ENCODE peak calls at places on chromosomes 13 and 19, in five cellular contexts. One of them, this sample, is unnamed.

GRCh38 chr19:21472507-21472906 is 32.9 kb upstream of the ZNF429 start:
- DNase-seq in activated CD4-positive, alpha-beta memory T cell treated with anti-CD3 and anti-CD28 coated beads, Interleukin-2, amount 10 ng/mL, durations not matched to agents 7 days and 5 days: no peak
- DNase-seq in naive B cell: no peak
- DNase-seq in T-helper 2 cell: no peak
- DNase-seq in NCI-H1436: no peak
- DNase-seq in this sample: no peak

GRCh38 chr13:26989261-26990007 is 182.2 kb downstream of the USP12 start:
- DNase-seq in activated CD4-positive, alpha-beta memory T cell treated with anti-CD3 and anti-CD28 coated beads, Interleukin-2, amount 10 ng/mL, durations not matched to agents 7 days and 5 days: no peak
- DNase-seq in naive B cell: no peak
- DNase-seq in NCI-H1436: no peak
- DNase-seq in T-helper 2 cell: no peak
- DNase-seq in this sample: no peak

GRCh38 chr13:87999141-87999765 is 328.1 kb downstream of the SLITRK5 start:
- DNase-seq in naive B cell: no peak
- DNase-seq in T-helper 2 cell: no peak
- DNase-seq in NCI-H1436: no peak
- DNase-seq in activated CD4-positive, alpha-beta memory T cell treated with anti-CD3 and anti-CD28 coated beads, Interleukin-2, amount 10 ng/mL, durations not matched to agents 7 days and 5 days: no peak
- DNase-seq in this sample: peak; percentile 26

GRCh38 chr13:34816543-34816942 is 125.5 kb upstream of the NBEA start:
- DNase-seq in NCI-H1436: no peak
- DNase-seq in T-helper 2 cell: no peak
- DNase-seq in naive B cell: no peak
- DNase-seq in activated CD4-positive, alpha-beta memory T cell treated with anti-CD3 and anti-CD28 coated beads, Interleukin-2, amount 10 ng/mL, durations not matched to agents 7 days and 5 days: no peak
- DNase-seq in this sample: peak; percentile 7

GRCh38 chr13:98549006-98549727 is 27.7 kb downstream of the STK24 start:
- DNase-seq in activated CD4-positive, alpha-beta memory T cell treated with anti-CD3 and anti-CD28 coated beads, Interleukin-2, amount 10 ng/mL, durations not matched to agents 7 days and 5 days: no peak
- DNase-seq in T-helper 2 cell: no peak
- DNase-seq in naive B cell: no peak
- DNase-seq in NCI-H1436: no peak
- DNase-seq in this sample: peak; percentile 90

GRCh38 chr13:35354882-35355281 is 121.6 kb downstream of the MAB21L1 start:
- DNase-seq in T-helper 2 cell: no peak
- DNase-seq in activated CD4-positive, alpha-beta memory T cell treated with anti-CD3 and anti-CD28 coated beads, Interleukin-2, amount 10 ng/mL, durations not matched to agents 7 days and 5 days: no peak
- DNase-seq in NCI-H1436: no peak
- DNase-seq in naive B cell: no peak
- DNase-seq in this sample: no peak

GRCh38 chr13:96034662-96035061 is 18.5 kb downstream of the UGGT2 start:
- DNase-seq in naive B cell: no peak
- DNase-seq in T-helper 2 cell: no peak
- DNase-seq in activated CD4-positive, alpha-beta memory T cell treated with anti-CD3 and anti-CD28 coated beads, Interleukin-2, amount 10 ng/mL, durations not matched to agents 7 days and 5 days: no peak
- DNase-seq in NCI-H1436: no peak
- DNase-seq in this sample: no peak

GRCh38 chr19:38478273-38478971 is 44.9 kb downstream of the RYR1 start:
- DNase-seq in activated CD4-positive, alpha-beta memory T cell treated with anti-CD3 and anti-CD28 coated beads, Interleukin-2, amount 10 ng/mL, durations not matched to agents 7 days and 5 days: peak; percentile 20
- DNase-seq in naive B cell: no peak
- DNase-seq in NCI-H1436: no peak
- DNase-seq in T-helper 2 cell: peak; percentile 56
- DNase-seq in this sample: peak; percentile 6

GRCh38 chr19:38401148-38401547 is 1.7 kb upstream of the FAM98C start:
- DNase-seq in activated CD4-positive, alpha-beta memory T cell treated with anti-CD3 and anti-CD28 coated beads, Interleukin-2, amount 10 ng/mL, durations not matched to agents 7 days and 5 days: no peak
- DNase-seq in NCI-H1436: no peak
- DNase-seq in T-helper 2 cell: no peak
- DNase-seq in naive B cell: no peak
- DNase-seq in this sample: peak; percentile 67

GRCh38 chr13:41268764-41269163 is 5.4 kb upstream of the MTRF1 start:
- DNase-seq in activated CD4-positive, alpha-beta memory T cell treated with anti-CD3 and anti-CD28 coated beads, Interleukin-2, amount 10 ng/mL, durations not matched to agents 7 days and 5 days: no peak
- DNase-seq in NCI-H1436: no peak
- DNase-seq in naive B cell: no peak
- DNase-seq in T-helper 2 cell: peak; percentile 58
- DNase-seq in this sample: peak; percentile 33

GRCh38 chr19:5466072-5466471 is 10.9 kb downstream of the ZNRF4 start:
- DNase-seq in activated CD4-positive, alpha-beta memory T cell treated with anti-CD3 and anti-CD28 coated beads, Interleukin-2, amount 10 ng/mL, durations not matched to agents 7 days and 5 days: no peak
- DNase-seq in naive B cell: no peak
- DNase-seq in NCI-H1436: no peak
- DNase-seq in T-helper 2 cell: no peak
- DNase-seq in this sample: no peak

GRCh38 chr19:49981603-49982593 is 20.9 kb upstream of the SIGLEC11 start:
- DNase-seq in T-helper 2 cell: no peak
- DNase-seq in naive B cell: no peak
- DNase-seq in activated CD4-positive, alpha-beta memory T cell treated with anti-CD3 and anti-CD28 coated beads, Interleukin-2, amount 10 ng/mL, durations not matched to agents 7 days and 5 days: no peak
- DNase-seq in NCI-H1436: no peak
- DNase-seq in this sample: no peak

GRCh38 chr19:4645718-4646117 is 6.4 kb downstream of the TNFAIP8L1 start:
- DNase-seq in naive B cell: no peak
- DNase-seq in activated CD4-positive, alpha-beta memory T cell treated with anti-CD3 and anti-CD28 coated beads, Interleukin-2, amount 10 ng/mL, durations not matched to agents 7 days and 5 days: no peak
- DNase-seq in T-helper 2 cell: no peak
- DNase-seq in NCI-H1436: no peak
- DNase-seq in this sample: no peak

GRCh38 chr19:39339636-39340035 is 2.6 kb upstream of the SAMD4B start:
- DNase-seq in activated CD4-positive, alpha-beta memory T cell treated with anti-CD3 and anti-CD28 coated beads, Interleukin-2, amount 10 ng/mL, durations not matched to agents 7 days and 5 days: no peak
- DNase-seq in NCI-H1436: no peak
- DNase-seq in naive B cell: no peak
- DNase-seq in T-helper 2 cell: no peak
- DNase-seq in this sample: no peak

GRCh38 chr13:98188544-98189166 is 11.6 kb upstream of the RNF113B start:
- DNase-seq in NCI-H1436: no peak
- DNase-seq in activated CD4-positive, alpha-beta memory T cell treated with anti-CD3 and anti-CD28 coated beads, Interleukin-2, amount 10 ng/mL, durations not matched to agents 7 days and 5 days: no peak
- DNase-seq in naive B cell: no peak
- DNase-seq in T-helper 2 cell: no peak
- DNase-seq in this sample: no peak

GRCh38 chr19:34481861-34482379 is 362 bp downstream of the WTIP start:
- DNase-seq in activated CD4-positive, alpha-beta memory T cell treated with anti-CD3 and anti-CD28 coated beads, Interleukin-2, amount 10 ng/mL, durations not matched to agents 7 days and 5 days: no peak
- DNase-seq in naive B cell: no peak
- DNase-seq in NCI-H1436: no peak
- DNase-seq in T-helper 2 cell: no peak
- DNase-seq in this sample: peak; percentile 62

GRCh38 chr19:14519860-14520407 is 1.7 kb upstream of the DNAJB1 start:
- DNase-seq in T-helper 2 cell: peak; percentile 18
- DNase-seq in naive B cell: no peak
- DNase-seq in NCI-H1436: no peak
- DNase-seq in activated CD4-positive, alpha-beta memory T cell treated with anti-CD3 and anti-CD28 coated beads, Interleukin-2, amount 10 ng/mL, durations not matched to agents 7 days and 5 days: no peak
- DNase-seq in this sample: peak; percentile 75

GRCh38 chr19:44582581-44583265 is 30.6 kb upstream of the IGSF23 start:
- DNase-seq in naive B cell: no peak
- DNase-seq in NCI-H1436: no peak
- DNase-seq in activated CD4-positive, alpha-beta memory T cell treated with anti-CD3 and anti-CD28 coated beads, Interleukin-2, amount 10 ng/mL, durations not matched to agents 7 days and 5 days: no peak
- DNase-seq in T-helper 2 cell: no peak
- DNase-seq in this sample: peak; percentile 48

GRCh38 chr13:80342541-80343371 is 1.8 kb upstream of the SPRY2 start:
- DNase-seq in NCI-H1436: peak; percentile 57
- DNase-seq in T-helper 2 cell: peak; percentile 69
- DNase-seq in naive B cell: peak; percentile 72
- DNase-seq in activated CD4-positive, alpha-beta memory T cell treated with anti-CD3 and anti-CD28 coated beads, Interleukin-2, amount 10 ng/mL, durations not matched to agents 7 days and 5 days: peak; percentile 60
- DNase-seq in this sample: peak; percentile 79

GRCh38 chr13:114093118-114093517 is 39.3 kb downstream of the RASA3 start:
- DNase-seq in naive B cell: no peak
- DNase-seq in NCI-H1436: no peak
- DNase-seq in T-helper 2 cell: no peak
- DNase-seq in activated CD4-positive, alpha-beta memory T cell treated with anti-CD3 and anti-CD28 coated beads, Interleukin-2, amount 10 ng/mL, durations not matched to agents 7 days and 5 days: no peak
- DNase-seq in this sample: no peak

GRCh38 chr13:49220856-49221614 is 897 bp downstream of the MLNR start:
- DNase-seq in NCI-H1436: no peak
- DNase-seq in T-helper 2 cell: peak; percentile 12
- DNase-seq in naive B cell: no peak
- DNase-seq in activated CD4-positive, alpha-beta memory T cell treated with anti-CD3 and anti-CD28 coated beads, Interleukin-2, amount 10 ng/mL, durations not matched to agents 7 days and 5 days: no peak
- DNase-seq in this sample: no peak

GRCh38 chr13:24275041-24275440 is 34.3 kb upstream of the C1QTNF9 start:
- DNase-seq in NCI-H1436: no peak
- DNase-seq in activated CD4-positive, alpha-beta memory T cell treated with anti-CD3 and anti-CD28 coated beads, Interleukin-2, amount 10 ng/mL, durations not matched to agents 7 days and 5 days: no peak
- DNase-seq in T-helper 2 cell: no peak
- DNase-seq in naive B cell: no peak
- DNase-seq in this sample: no peak

GRCh38 chr19:9875796-9876195 is 40.7 kb downstream of the PIN1 start:
- DNase-seq in activated CD4-positive, alpha-beta memory T cell treated with anti-CD3 and anti-CD28 coated beads, Interleukin-2, amount 10 ng/mL, durations not matched to agents 7 days and 5 days: no peak
- DNase-seq in NCI-H1436: no peak
- DNase-seq in naive B cell: no peak
- DNase-seq in T-helper 2 cell: no peak
- DNase-seq in this sample: no peak

GRCh38 chr13:114113961-114114360 is 18.5 kb downstream of the RASA3 start:
- DNase-seq in NCI-H1436: no peak
- DNase-seq in naive B cell: no peak
- DNase-seq in activated CD4-positive, alpha-beta memory T cell treated with anti-CD3 and anti-CD28 coated beads, Interleukin-2, amount 10 ng/mL, durations not matched to agents 7 days and 5 days: no peak
- DNase-seq in T-helper 2 cell: no peak
- DNase-seq in this sample: no peak

GRCh38 chr13:28659611-28659970 is 661 bp downstream of the POMP start:
- DNase-seq in T-helper 2 cell: peak; percentile 80
- DNase-seq in naive B cell: no peak
- DNase-seq in NCI-H1436: no peak
- DNase-seq in activated CD4-positive, alpha-beta memory T cell treated with anti-CD3 and anti-CD28 coated beads, Interleukin-2, amount 10 ng/mL, durations not matched to agents 7 days and 5 days: no peak
- DNase-seq in this sample: peak; percentile 74

GRCh38 chr13:51175639-51176038 is 46.6 kb upstream of the FAM124A start:
- DNase-seq in activated CD4-positive, alpha-beta memory T cell treated with anti-CD3 and anti-CD28 coated beads, Interleukin-2, amount 10 ng/mL, durations not matched to agents 7 days and 5 days: no peak
- DNase-seq in T-helper 2 cell: no peak
- DNase-seq in NCI-H1436: no peak
- DNase-seq in naive B cell: no peak
- DNase-seq in this sample: no peak

GRCh38 chr19:39130337-39131254 is 5.0 kb downstream of the PAK4 start:
- DNase-seq in activated CD4-positive, alpha-beta memory T cell treated with anti-CD3 and anti-CD28 coated beads, Interleukin-2, amount 10 ng/mL, durations not matched to agents 7 days and 5 days: no peak
- DNase-seq in naive B cell: no peak
- DNase-seq in T-helper 2 cell: no peak
- DNase-seq in NCI-H1436: no peak
- DNase-seq in this sample: no peak

GRCh38 chr13:112721198-112722104 is 31.6 kb downstream of the ATP11A start:
- DNase-seq in activated CD4-positive, alpha-beta memory T cell treated with anti-CD3 and anti-CD28 coated beads, Interleukin-2, amount 10 ng/mL, durations not matched to agents 7 days and 5 days: no peak
- DNase-seq in naive B cell: no peak
- DNase-seq in T-helper 2 cell: no peak
- DNase-seq in NCI-H1436: no peak
- DNase-seq in this sample: no peak

GRCh38 chr13:113393572-113394503 is 29.9 kb upstream of the GRTP1 start:
- DNase-seq in naive B cell: peak; percentile 82
- DNase-seq in NCI-H1436: peak; percentile 79
- DNase-seq in T-helper 2 cell: peak; percentile 87
- DNase-seq in activated CD4-positive, alpha-beta memory T cell treated with anti-CD3 and anti-CD28 coated beads, Interleukin-2, amount 10 ng/mL, durations not matched to agents 7 days and 5 days: peak; percentile 86
- DNase-seq in this sample: peak; percentile 65

GRCh38 chr13:44165172-44165894 is 208.3 kb upstream of the SERP2 start:
- DNase-seq in naive B cell: no peak
- DNase-seq in NCI-H1436: no peak
- DNase-seq in T-helper 2 cell: no peak
- DNase-seq in activated CD4-positive, alpha-beta memory T cell treated with anti-CD3 and anti-CD28 coated beads, Interleukin-2, amount 10 ng/mL, durations not matched to agents 7 days and 5 days: no peak
- DNase-seq in this sample: no peak

GRCh38 chr13:51370116-51370515 is 30.6 kb downstream of the SERPINE3 start:
- DNase-seq in NCI-H1436: no peak
- DNase-seq in naive B cell: no peak
- DNase-seq in T-helper 2 cell: no peak
- DNase-seq in activated CD4-positive, alpha-beta memory T cell treated with anti-CD3 and anti-CD28 coated beads, Interleukin-2, amount 10 ng/mL, durations not matched to agents 7 days and 5 days: no peak
- DNase-seq in this sample: peak; percentile 80

This sample was measured in fibroblast of pulmonary artery.